ENCODE peak calls at places on chromosomes 6 and 20, in six cellular contexts. O is globus pallidus; E is activated T-cell treated with anti-CD3 and anti-CD28 coated beads, Interleukin-2, amount 50 U/mL, for 4 hours; W is germinal center; P is mesendoderm; N is NCI-H1417. G is an unnamed sample.

GRCh38 chr6:106163446-106163965 is 77.4 kb downstream of the PRDM1 start:
- DNase-seq in P (peak), E (peak), O (peak), N (peak), W (peak), G (no peak)

GRCh38 chr6:18528084-18528743 is 141.1 kb downstream of the RNF144B start:
- DNase-seq in O (no peak), E (no peak), W (no peak), N (peak), P (peak), G (peak)

GRCh38 chr6:56595490-56596122 is 47.1 kb downstream of the DST start:
- DNase-seq in E (peak), N (peak), P (peak), W (peak), O (peak), G (peak)

GRCh38 chr20:55172310-55173002 is 697.1 kb downstream of the DOK5 start:
- DNase-seq in E (no peak), P (no peak), N (no peak), W (no peak), O (no peak), G (no peak)

GRCh38 chr20:51382986-51383821 is 159.3 kb downstream of the NFATC2 start:
- DNase-seq in W (no peak), N (peak), O (no peak), E (no peak), P (no peak), G (no peak)

GRCh38 chr6:50025258-50025657 is 3.5 kb upstream of the DEFB110 start:
- DNase-seq in P (no peak), O (no peak), N (no peak), E (no peak), W (no peak), G (no peak)

GRCh38 chr6:99613398-99613704 is 6.7 kb downstream of the PRDM13 start:
- DNase-seq in P (peak), N (peak), W (peak), E (no peak), O (no peak), G (no peak)

GRCh38 chr6:24480705-24481104 is 8.7 kb downstream of the GPLD1 start:
- DNase-seq in W (no peak), P (no peak), E (no peak), N (no peak), O (no peak), G (no peak)

GRCh38 chr6:160102956-160103824 is 18.4 kb upstream of the SLC22A1 start:
- DNase-seq in P (peak), N (peak), E (no peak), O (no peak), W (peak), G (no peak)

GRCh38 chr6:115363379-115363778 is 697.3 kb downstream of the FRK start:
- DNase-seq in P (no peak), N (no peak), E (no peak), W (no peak), O (no peak), G (no peak)

GRCh38 chr6:38452816-38453215 is 186.9 kb downstream of the BTBD9 start:
- DNase-seq in W (no peak), N (no peak), P (no peak), E (no peak), O (no peak), G (no peak)

GRCh38 chr6:151260191-151260590 is 20.4 kb downstream of the AKAP12 start:
- DNase-seq in P (no peak), N (no peak), O (no peak), W (no peak), E (no peak), G (no peak)

GRCh38 chr6:31940256-31940664 is 5.6 kb upstream of the CFB start:
- DNase-seq in W (no peak), N (no peak), P (peak), E (no peak), O (no peak), G (no peak)